ENCODE peak calls at places on chromosomes 1 and 21, in ten cellular contexts. O is prostate gland, Y is Calu3, Q is fibroblast of mammary gland, M is A549, A is transverse colon, T is fibroblast of pulmonary artery, F is PC-9, G is brain microvascular endothelial cell, E is mesothelial cell of epicardium. S is an unnamed sample.

GRCh38 chr21:44911384-44912157 is 9.1 kb downstream of the ITGB2 start:
- DNase-seq in O (peak; percentile 85), Y (peak; percentile 84), Q (no peak), M (no peak), A (peak; percentile 90), T (no peak), F (peak; percentile 84), G (no peak), E (no peak), S (peak; percentile 37)

GRCh38 chr1:155698382-155699038 is 9.6 kb downstream of the DAP3 start:
- DNase-seq in O (no peak), Y (no peak), Q (peak; percentile 61), M (no peak), A (no peak), T (peak; percentile 61), F (no peak), G (peak; percentile 7), E (no peak), S (no peak)

GRCh38 chr1:114386129-114387037 is 124.6 kb downstream of the TRIM33 start:
- DNase-seq in O (no peak), Y (no peak), Q (no peak), M (no peak), A (no peak), T (no peak), F (no peak), G (no peak), E (no peak), S (no peak)

GRCh38 chr1:91173379-91173890 is 151.6 kb upstream of the ZNF644 start:
- DNase-seq in O (no peak), Y (no peak), Q (peak; percentile 2), M (no peak), A (no peak), T (peak; percentile 22), F (no peak), G (no peak), E (no peak), S (no peak)

GRCh38 chr1:78250201-78250600 is 204.4 kb downstream of the GIPC2 start:
- DNase-seq in O (no peak), Y (no peak), Q (no peak), M (no peak), A (no peak), T (no peak), F (no peak), G (no peak), E (no peak), S (no peak)

GRCh38 chr1:157488160-157488559 is 64.2 kb downstream of the FCRL5 start:
- DNase-seq in O (no peak), Y (no peak), Q (no peak), M (no peak), A (no peak), T (no peak), F (no peak), G (no peak), E (no peak), S (no peak)

GRCh38 chr1:41435570-41436178 is 48.8 kb downstream of the EDN2 start:
- DNase-seq in O (no peak), Y (peak; percentile 15), Q (no peak), M (no peak), A (no peak), T (no peak), F (no peak), G (peak; percentile 69), E (peak; percentile 71), S (no peak)

GRCh38 chr1:79128726-79129125 is 122.2 kb upstream of the ADGRL4 start:
- DNase-seq in O (no peak), Y (no peak), Q (peak; percentile 91), M (peak; percentile 18), A (no peak), T (peak; percentile 69), F (no peak), G (peak; percentile 54), E (no peak), S (no peak)

GRCh38 chr1:39204441-39205081 is at the start of gene MACF1:
- DNase-seq in O (peak; percentile 24), Y (no peak), Q (peak; percentile 97), M (peak; percentile 50), A (peak; percentile 55), T (peak; percentile 99), F (no peak), G (peak; percentile 97), E (no peak), S (no peak)

GRCh38 chr1:69320679-69321310 is 246.9 kb upstream of the LRRC7 start:
- DNase-seq in O (no peak), Y (no peak), Q (no peak), M (no peak), A (no peak), T (no peak), F (no peak), G (no peak), E (no peak), S (no peak)

GRCh38 chr21:44513389-44514217 is 26.4 kb downstream of the KRTAP10-1 start:
- DNase-seq in O (no peak), Y (peak; percentile 14), Q (no peak), M (no peak), A (no peak), T (no peak), F (no peak), G (no peak), E (no peak), S (no peak)

GRCh38 chr1:23394176-23394575 is 24.5 kb upstream of the ZNF436 start:
- DNase-seq in O (no peak), Y (no peak), Q (peak; percentile 99), M (no peak), A (no peak), T (peak; percentile 97), F (no peak), G (peak; percentile 76), E (no peak), S (no peak)

GRCh38 chr1:33228935-33229487 is 27.3 kb upstream of the ZNF362 start:
- DNase-seq in O (no peak), Y (no peak), Q (peak; percentile 93), M (no peak), A (no peak), T (peak; percentile 94), F (peak; percentile 59), G (peak; percentile 89), E (no peak), S (peak; percentile 43)

GRCh38 chr1:229341811-229342304 is 989 bp downstream of the CCSAP start:
- DNase-seq in O (no peak), Y (no peak), Q (peak; percentile 18), M (no peak), A (no peak), T (peak; percentile 26), F (no peak), G (no peak), E (no peak), S (no peak)

GRCh38 chr21:41169701-41170100 is 1.7 kb downstream of the BACE2 start:
- DNase-seq in O (no peak), Y (no peak), Q (peak; percentile 42), M (no peak), A (no peak), T (no peak), F (no peak), G (no peak), E (no peak), S (no peak)
- TF ChIP-seq CTCF in O (no peak), Y (no peak), Q (no peak), M (no peak), A (no peak), T (no peak), F (no peak), G (no peak), E (no peak), S (no peak)

GRCh38 chr1:31396633-31397351 is 16.2 kb upstream of the SERINC2 start:
- DNase-seq in O (no peak), Y (peak; percentile 17), Q (peak; percentile 97), M (no peak), A (no peak), T (peak; percentile 48), F (no peak), G (peak; percentile 16), E (no peak), S (no peak)
- TF ChIP-seq CTCF in O (no peak), Y (peak; percentile 49), Q (peak; percentile 56), M (peak; percentile 15), A (no peak), T (peak; percentile 42), F (peak; percentile 51), G (peak; percentile 58), E (peak; percentile 22), S (no peak)

DNA sequence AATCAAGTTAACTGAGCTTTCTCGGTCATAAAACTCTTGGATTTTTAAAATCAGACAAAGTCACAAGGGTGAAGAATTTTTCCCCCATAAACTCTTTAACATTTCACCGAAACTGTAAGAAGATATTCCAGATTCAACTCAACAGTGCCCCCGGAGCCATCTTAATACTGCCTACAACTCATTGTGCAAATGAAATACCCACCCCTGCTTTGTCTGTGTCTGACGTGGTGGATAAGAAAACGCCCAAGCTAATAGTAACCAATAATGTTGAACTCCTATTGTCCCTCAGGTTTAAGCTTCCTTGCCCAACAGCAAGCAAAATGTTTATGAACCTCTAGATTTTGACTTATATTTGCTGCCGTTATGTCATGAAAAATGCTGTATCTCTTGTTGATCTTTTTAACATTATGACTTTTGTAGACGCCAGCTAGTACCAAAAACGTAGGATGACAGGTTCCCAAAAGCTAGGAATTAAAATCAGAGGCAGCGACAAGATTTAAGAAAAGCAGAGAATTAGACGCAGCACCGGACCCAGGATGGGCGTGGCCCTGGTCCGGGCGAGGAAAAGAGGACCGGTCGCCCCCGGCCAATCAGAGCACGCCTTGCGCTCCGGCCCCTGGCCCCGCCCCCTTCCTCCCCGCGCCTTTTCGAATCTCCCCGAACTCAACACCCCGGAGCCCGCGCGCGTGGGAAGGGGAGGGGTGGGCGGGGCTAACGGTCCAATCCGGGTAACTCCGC is 1.1 kb downstream of the STMN1 start:
- DNase-seq in O (peak; percentile 93), Y (peak; percentile 90), Q (peak; percentile 84), M (peak; percentile 75), A (peak; percentile 95), T (peak; percentile 89), F (no peak), G (peak; percentile 84), E (peak; percentile 96), S (peak; percentile 85)
- TF ChIP-seq CTCF in O (no peak), Y (no peak), Q (peak; percentile 5), M (no peak), A (no peak), T (peak; percentile 24), F (no peak), G (peak; percentile 33), E (no peak), S (no peak)

GRCh38 chr1:8902765-8903164 is 24.3 kb upstream of the ENO1 start:
- DNase-seq in O (no peak), Y (no peak), Q (peak; percentile 31), M (no peak), A (no peak), T (peak; percentile 41), F (no peak), G (no peak), E (no peak), S (no peak)

GRCh38 chr1:8899046-8899445 is 20.6 kb upstream of the ENO1 start:
- DNase-seq in O (no peak), Y (no peak), Q (no peak), M (no peak), A (no peak), T (no peak), F (no peak), G (no peak), E (no peak), S (no peak)

GRCh38 chr1:8903908-8904650 is 25.6 kb upstream of the ENO1 start:
- DNase-seq in O (peak; percentile 90), Y (peak; percentile 74), Q (peak; percentile 93), M (peak; percentile 70), A (peak; percentile 21), T (peak; percentile 96), F (peak; percentile 92), G (peak; percentile 87), E (peak; percentile 50), S (peak; percentile 46)

GRCh38 chr1:8905582-8906191 is 27.2 kb upstream of the ENO1 start:
- DNase-seq in O (no peak), Y (no peak), Q (peak; percentile 55), M (no peak), A (no peak), T (peak; percentile 44), F (no peak), G (no peak), E (no peak), S (no peak)

GRCh38 chr1:8903410-8903809 is 24.9 kb upstream of the ENO1 start:
- DNase-seq in O (no peak), Y (no peak), Q (peak; percentile 50), M (no peak), A (no peak), T (peak; percentile 31), F (no peak), G (no peak), E (no peak), S (no peak)
- TF ChIP-seq CTCF in O (no peak), Y (no peak), Q (no peak), M (peak; percentile 45), A (no peak), T (no peak), F (no peak), G (no peak), E (no peak), S (no peak)